ENCODE peak calls at places on chromosomes 11 and 22, in four cellular contexts. B, V, P and S are unnamed samples.

GRCh38 chr11:10309163-10310093 is 4.6 kb downstream of the ADM start:
- DNase-seq in B (peak), V (peak), P (peak), S (peak)

GRCh38 chr11:73198677-73199076 is 19.4 kb upstream of the P2RY2 start:
- DNase-seq in B (peak), V (no peak), P (no peak), S (no peak)

GRCh38 chr11:127049486-127049885 is 48.9 kb upstream of the KIRREL3 start:
- DNase-seq in B (no peak), V (no peak), P (no peak), S (no peak)

GRCh38 chr11:41316726-41317125 is 142.7 kb downstream of the LRRC4C start:
- DNase-seq in B (no peak), V (no peak), P (no peak), S (no peak)

GRCh38 chr11:133919330-133920108 is 37.2 kb downstream of the IGSF9B start:
- DNase-seq in B (no peak), V (no peak), P (no peak), S (no peak)

GRCh38 chr22:50191041-50191740 is 5.5 kb downstream of the TRABD start:
- DNase-seq in B (no peak), V (no peak), P (no peak), S (no peak)

GRCh38 chr11:67048515-67048914 is 8.1 kb upstream of the RHOD start:
- DNase-seq in B (no peak), V (no peak), P (no peak), S (no peak)

GRCh38 chr11:61378713-61379313 is 13.6 kb upstream of the TMEM216 start:
- DNase-seq in B (no peak), V (peak), P (peak), S (peak)

GRCh38 chr11:20112291-20113146 is 47.8 kb downstream of the DBX1 start:
- DNase-seq in B (peak), V (peak), P (peak), S (peak)

GRCh38 chr11:60872952-60873524 is 5.7 kb downstream of the ZP1 start:
- DNase-seq in B (no peak), V (no peak), P (no peak), S (no peak)

GRCh38 chr11:34065505-34066203 is 14.1 kb downstream of the CAPRIN1 start:
- DNase-seq in B (no peak), V (no peak), P (no peak), S (no peak)

GRCh38 chr11:134034496-134035381 is 34.1 kb upstream of the JAM3 start:
- DNase-seq in B (no peak), V (no peak), P (no peak), S (no peak)

GRCh38 chr11:32231909-32232493 is 141.1 kb downstream of the RCN1 start:
- DNase-seq in B (peak), V (no peak), P (no peak), S (no peak)

GRCh38 chr11:57751676-57752253 is at the start of gene BTBD18:
- DNase-seq in B (no peak), V (no peak), P (no peak), S (peak)

GRCh38 chr11:74739546-74740270 is 8.5 kb upstream of the CHRDL2 start:
- DNase-seq in B (peak), V (no peak), P (peak), S (peak)

GRCh38 chr22:25485626-25486545 is 78.6 kb upstream of the GRK3 start:
- DNase-seq in B (no peak), V (no peak), P (no peak), S (no peak)

GRCh38 chr11:108500721-108501120 is 2.5 kb upstream of the POGLUT3 start:
- DNase-seq in B (no peak), V (no peak), P (no peak), S (no peak)

GRCh38 chr11:96219981-96220623 is 122.9 kb downstream of the MAML2 start:
- DNase-seq in B (no peak), V (no peak), P (no peak), S (no peak)

GRCh38 chr11:134901955-134902707 is 490.1 kb upstream of the B3GAT1 start:
- DNase-seq in B (no peak), V (no peak), P (no peak), S (no peak)

GRCh38 chr11:134478611-134479010 is 66.6 kb upstream of the B3GAT1 start:
- DNase-seq in B (no peak), V (no peak), P (no peak), S (no peak)

GRCh38 chr11:18064035-18064434 is 18.0 kb upstream of the TPH1 start:
- DNase-seq in B (no peak), V (no peak), P (no peak), S (no peak)

GRCh38 chr11:110093407-110094297 is 460 bp downstream of the ZC3H12C start:
- DNase-seq in B (peak), V (peak), P (peak), S (peak)

GRCh38 chr11:119368121-119369034 is 13.1 kb downstream of the USP2 start:
- DNase-seq in B (no peak), V (peak), P (peak), S (no peak)

GRCh38 chr22:25497269-25497668 is 67.2 kb upstream of the GRK3 start:
- DNase-seq in B (no peak), V (no peak), P (no peak), S (no peak)

DNA sequence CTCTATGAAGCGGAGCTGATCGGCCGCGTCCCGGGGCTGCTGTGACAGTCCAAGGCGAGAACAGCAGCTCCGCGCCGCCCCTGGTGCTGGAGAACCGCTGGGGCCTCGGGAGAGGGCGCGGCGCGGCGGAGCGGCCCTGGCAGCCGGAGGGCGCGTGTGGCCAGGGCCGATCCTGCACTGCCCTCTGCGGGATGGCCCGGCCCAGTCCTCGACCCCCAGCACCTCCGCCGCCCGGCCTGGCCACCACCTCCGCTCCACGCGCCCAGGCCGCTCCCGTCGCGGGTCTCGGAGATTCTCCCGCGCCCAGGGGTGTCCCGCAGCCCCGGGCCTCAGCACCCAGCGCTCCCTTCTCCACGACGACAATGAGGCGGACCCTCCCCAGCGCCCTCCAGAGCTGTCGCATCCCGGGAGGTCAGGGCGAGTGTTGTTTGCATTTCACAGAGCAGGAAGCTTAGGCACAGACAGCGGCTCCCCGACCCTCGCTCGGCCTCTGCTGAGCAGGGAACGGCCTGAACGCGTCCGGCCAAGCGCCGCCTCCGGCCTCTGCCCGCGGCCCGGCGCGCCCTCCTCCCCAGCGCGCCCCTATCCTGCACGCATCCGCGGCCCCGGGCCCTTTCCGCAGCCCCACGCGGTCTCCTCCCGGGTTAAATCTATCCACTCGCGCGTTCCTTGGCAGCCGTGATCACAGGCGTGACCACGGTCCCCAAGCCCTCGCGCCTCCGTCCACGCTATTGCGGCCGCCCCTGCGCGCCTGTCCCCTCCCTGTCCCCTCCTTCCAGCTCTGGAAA is 109.7 kb downstream of the WNT7B start:
- DNase-seq in B (no peak), V (no peak), P (peak), S (no peak)
- TF ChIP-seq CTCF in B (no peak), V (no peak), P (no peak), S (peak)

GRCh38 chr22:44362249-44363040 is 49.7 kb upstream of the SHISAL1 start:
- DNase-seq in B (no peak), V (peak), P (no peak), S (no peak)

GRCh38 chr22:44359496-44360110 is 46.9 kb upstream of the SHISAL1 start:
- DNase-seq in B (no peak), V (peak), P (no peak), S (no peak)

GRCh38 chr22:44360306-44360685 is 47.5 kb upstream of the SHISAL1 start:
- DNase-seq in B (no peak), V (peak), P (no peak), S (no peak)

GRCh38 chr22:44361391-44362126 is 48.8 kb upstream of the SHISAL1 start:
- DNase-seq in B (no peak), V (peak), P (no peak), S (no peak)

GRCh38 chr22:44360686-44361381 is 48.1 kb upstream of the SHISAL1 start:
- DNase-seq in B (no peak), V (peak), P (no peak), S (peak)
- TF ChIP-seq POLR2A in B (no peak), V (no peak), P (no peak), S (no peak)

DNA sequence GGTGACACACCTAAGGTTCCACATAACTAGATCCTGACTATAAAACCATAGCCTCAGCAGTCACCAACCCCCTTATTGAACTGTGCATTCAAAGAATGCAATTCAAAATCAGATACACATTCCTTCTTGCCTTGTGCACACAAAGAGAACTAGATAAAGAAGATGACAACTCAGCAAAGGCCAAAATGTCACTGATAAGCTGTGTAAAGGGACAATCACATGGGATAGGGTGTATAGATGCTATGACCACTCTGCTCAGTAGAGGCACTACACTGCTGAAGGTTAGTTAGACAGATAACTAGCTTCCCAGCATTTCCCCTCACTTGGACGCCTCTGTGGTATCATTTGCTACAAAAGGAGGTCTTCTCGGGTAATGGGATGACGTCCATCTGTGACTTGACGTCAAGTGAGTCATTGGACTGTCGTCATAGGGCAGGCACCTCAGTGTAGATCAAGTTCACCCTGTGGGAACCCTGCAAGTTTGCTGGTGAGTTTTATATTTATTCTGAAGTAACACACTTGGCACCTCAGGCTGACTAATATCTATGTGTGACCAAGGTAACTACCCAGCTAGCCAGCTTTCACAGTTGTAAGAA is 425.0 kb upstream of the CCDC90B start:
- DNase-seq in B (no peak), V (no peak), P (no peak), S (no peak)
- TF ChIP-seq CTCF in B (no peak), V (no peak), P (no peak), S (no peak)

DNA sequence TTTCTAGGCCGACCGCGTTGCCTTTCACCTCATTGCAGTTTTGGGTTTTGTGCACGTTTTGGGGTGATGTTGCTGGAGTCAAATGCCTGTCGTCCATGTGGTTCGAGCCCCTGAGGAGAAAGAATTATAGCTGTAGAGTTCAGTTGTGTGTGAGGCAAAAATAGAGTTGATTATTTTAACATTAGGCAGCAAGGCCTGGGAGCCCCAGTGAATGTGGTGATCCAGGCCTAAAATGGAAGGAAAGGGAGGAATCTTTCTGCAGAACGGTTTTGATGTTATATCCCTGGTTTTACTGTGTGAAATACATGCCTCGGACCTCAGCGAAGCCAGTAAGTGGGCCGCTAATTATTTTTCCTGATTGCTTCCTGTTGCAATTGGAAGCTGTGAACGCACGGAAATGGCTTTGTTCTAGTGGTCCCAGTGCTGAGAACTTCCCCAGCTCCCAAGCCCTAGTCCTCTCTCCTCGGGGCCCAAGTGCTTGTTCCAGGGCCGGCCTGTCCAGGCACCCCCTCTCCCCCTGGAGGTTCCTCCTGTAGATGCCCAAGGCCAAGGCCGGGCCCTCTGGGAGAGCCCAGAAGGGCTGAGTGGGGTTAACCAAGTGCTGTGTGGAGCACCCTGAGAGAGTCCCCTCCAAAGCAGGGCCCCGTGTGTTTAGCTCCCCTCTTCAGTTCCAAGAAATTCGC is 2.0 kb downstream of the LRP5 start:
- DNase-seq in B (no peak), V (no peak), P (no peak), S (no peak)
- TF ChIP-seq POLR2A in B (no peak), V (no peak), P (no peak), S (no peak)

GRCh38 chr11:56394381-56394780 is 18.1 kb upstream of the OR5AL1 start:
- DNase-seq in B (no peak), V (no peak), P (no peak), S (no peak)

GRCh38 chr11:56396047-56396446 is 16.4 kb upstream of the OR5AL1 start:
- DNase-seq in B (no peak), V (no peak), P (no peak), S (no peak)
- TF ChIP-seq CTCF in B (no peak), V (no peak), P (no peak), S (no peak)

GRCh38 chr22:40345801-40346177 is 511 bp upstream of the ADSL start:
- DNase-seq in B (no peak), V (no peak), P (no peak), S (no peak)

GRCh38 chr22:40347300-40347699 is 1.0 kb downstream of the ADSL start:
- DNase-seq in B (no peak), V (no peak), P (no peak), S (no peak)

GRCh38 chr22:40345271-40345670 is 1.0 kb upstream of the ADSL start:
- DNase-seq in B (no peak), V (no peak), P (no peak), S (no peak)

GRCh38 chr22:40348025-40348658 is 1.8 kb downstream of the ADSL start:
- DNase-seq in B (peak), V (no peak), P (no peak), S (peak)

DNA sequence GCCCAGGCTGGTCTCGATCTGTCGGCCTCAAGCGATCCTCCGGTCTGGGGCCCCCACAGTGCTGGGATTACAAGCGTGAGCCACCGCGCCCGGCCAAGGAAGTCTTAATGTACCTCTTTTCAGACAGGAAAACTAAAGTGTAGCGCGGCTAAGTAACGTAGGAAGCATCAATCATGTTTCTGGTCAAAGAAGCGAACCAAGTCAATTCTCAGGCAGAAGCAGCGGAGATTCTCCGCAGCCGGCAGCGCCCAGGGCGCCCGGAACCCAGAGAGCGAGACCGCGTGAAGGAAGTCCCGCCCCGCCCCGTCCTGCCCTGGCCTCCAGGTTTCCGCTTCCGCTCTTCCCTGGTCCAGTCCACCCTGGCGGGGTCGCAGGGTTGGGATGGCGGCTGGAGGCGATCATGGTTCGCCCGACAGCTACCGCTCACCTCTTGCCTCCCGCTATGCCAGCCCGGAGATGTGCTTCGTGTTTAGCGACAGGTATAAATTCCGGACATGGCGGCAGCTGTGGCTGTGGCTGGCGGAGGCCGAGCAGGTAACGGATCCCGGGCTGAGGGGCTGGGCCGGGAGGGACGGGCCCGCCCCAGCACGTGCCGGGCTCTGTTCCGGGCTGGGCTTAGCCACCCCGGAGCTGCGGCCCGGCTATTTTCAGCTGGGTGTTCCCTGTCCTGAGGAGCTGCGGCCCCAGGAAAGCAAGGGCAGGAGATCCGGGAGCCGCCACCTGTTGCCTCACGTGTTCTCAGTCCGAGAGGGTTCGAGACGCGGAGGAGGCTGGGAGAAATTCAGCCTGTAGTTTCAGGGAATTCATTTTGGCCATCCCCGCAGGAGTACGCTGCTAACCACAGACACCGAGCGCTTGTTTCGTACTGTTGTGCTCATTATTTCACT is at the start of gene ADSL:
- DNase-seq in B (peak), V (peak), P (peak), S (peak)
- TF ChIP-seq POLR2A in B (peak), V (peak), P (no peak), S (peak)

DNA sequence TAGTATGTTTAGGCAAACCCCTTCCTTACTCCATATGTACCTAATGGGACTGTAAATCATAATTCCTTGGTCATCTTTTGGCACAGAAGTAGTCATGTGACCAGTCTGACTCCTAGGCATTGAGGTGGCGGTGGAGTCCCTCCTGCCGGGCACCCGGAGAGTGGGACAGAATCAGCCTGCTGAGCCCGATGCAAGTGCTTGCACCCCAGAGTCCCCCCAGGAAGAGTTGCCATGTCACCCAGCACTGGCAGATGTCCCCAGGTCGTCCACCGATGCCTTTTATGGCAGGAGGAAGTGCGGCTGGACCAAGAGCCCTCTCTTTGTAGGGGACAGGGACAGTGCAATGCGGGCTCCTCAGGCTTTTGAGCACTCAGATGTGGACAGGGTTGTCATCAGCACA is 500.3 kb downstream of the NELL1 start:
- DNase-seq in B (no peak), V (no peak), P (no peak), S (no peak)
- TF ChIP-seq CTCF in B (no peak), V (no peak), P (no peak), S (no peak)

GRCh38 chr11:130448039-130448415 is 418 bp upstream of the ADAMTS15 start:
- DNase-seq in B (no peak), V (no peak), P (no peak), S (no peak)

GRCh38 chr11:130451261-130452019 is 3.0 kb downstream of the ADAMTS15 start:
- DNase-seq in B (no peak), V (no peak), P (no peak), S (no peak)

GRCh38 chr11:130449246-130449990 is 973 bp downstream of the ADAMTS15 start:
- DNase-seq in B (no peak), V (no peak), P (no peak), S (no peak)

GRCh38 chr11:130448416-130449068 is at the start of gene ADAMTS15:
- DNase-seq in B (peak), V (peak), P (peak), S (peak)

DNA sequence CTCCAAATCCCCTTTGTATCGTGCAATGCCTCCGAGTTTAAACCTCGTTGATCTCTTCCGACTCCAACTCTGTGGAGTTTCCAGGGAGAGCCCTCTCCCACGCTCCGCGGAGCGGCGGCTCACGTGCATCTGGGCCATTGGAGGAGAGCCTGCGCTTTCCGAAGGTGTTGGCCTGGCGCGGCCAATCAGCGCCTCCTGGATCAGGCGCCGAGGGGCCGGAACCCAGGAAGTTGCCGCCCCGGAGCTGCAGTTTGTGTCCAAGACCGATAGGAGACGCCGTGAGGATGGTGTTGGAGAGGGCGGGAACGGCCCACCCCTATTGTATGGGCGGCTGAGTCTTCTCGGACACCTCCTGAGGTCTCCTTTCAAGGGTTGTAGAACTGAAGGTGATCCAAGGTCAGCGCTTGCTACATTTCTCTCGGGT is 1.6 kb downstream of the ADAMTS15 start:
- DNase-seq in B (no peak), V (peak), P (peak), S (no peak)
- TF ChIP-seq POLR2A in B (no peak), V (no peak), P (peak), S (no peak)

DNA sequence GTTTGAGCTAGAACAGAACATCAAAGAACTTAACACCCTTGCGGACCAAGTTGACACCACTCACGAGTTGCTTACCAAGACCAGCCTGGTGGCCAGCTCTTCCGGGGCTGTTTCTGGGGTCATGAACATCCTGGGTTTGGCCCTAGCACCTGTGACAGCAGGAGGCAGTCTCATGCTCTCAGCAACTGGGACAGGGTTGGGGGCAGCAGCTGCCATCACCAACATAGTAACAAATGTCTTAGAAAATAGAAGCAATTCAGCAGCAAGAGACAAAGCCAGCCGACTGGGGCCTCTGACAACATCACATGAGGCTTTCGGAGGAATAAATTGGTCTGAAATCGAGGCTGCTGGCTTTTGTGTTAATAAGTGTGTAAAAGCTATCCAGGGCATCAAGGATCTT is 8.7 kb downstream of the APOL5 start:
- DNase-seq in B (no peak), V (no peak), P (no peak), S (no peak)
- TF ChIP-seq CTCF in B (no peak), V (no peak), P (no peak), S (no peak)